ENCODE peak calls at places on chromosomes 1 and 21, in four cellular contexts. One of them, this sample, is unnamed.

GRCh38 chr1:185864889-185865288 is 130.7 kb downstream of the HMCN1 start:
- DNase-seq in AG09309: peak; percentile 71
- DNase-seq in endothelial cell: no peak
- DNase-seq in cardiac muscle cell: peak; percentile 93
- DNase-seq in this sample: no peak

GRCh38 chr1:183898001-183898396 is 93.1 kb downstream of the RGL1 start:
- DNase-seq in AG09309: no peak
- DNase-seq in endothelial cell: no peak
- DNase-seq in cardiac muscle cell: no peak
- DNase-seq in this sample: no peak

GRCh38 chr1:160277330-160277729 is 7.6 kb downstream of the PEX19 start:
- DNase-seq in AG09309: no peak
- DNase-seq in endothelial cell: no peak
- DNase-seq in cardiac muscle cell: no peak
- DNase-seq in this sample: no peak

GRCh38 chr1:197423006-197423405 is 155.0 kb downstream of the CRB1 start:
- DNase-seq in cardiac muscle cell: peak; percentile 22
- DNase-seq in endothelial cell: no peak
- DNase-seq in AG09309: peak; percentile 42
- DNase-seq in this sample: no peak

GRCh38 chr1:192402571-192402970 is 85.8 kb downstream of the RGS21 start:
- DNase-seq in cardiac muscle cell: no peak
- DNase-seq in endothelial cell: no peak
- DNase-seq in AG09309: no peak
- DNase-seq in this sample: no peak

GRCh38 chr1:151443846-151444790 is 15.2 kb downstream of the POGZ start:
- DNase-seq in cardiac muscle cell: peak; percentile 85
- DNase-seq in endothelial cell: peak; percentile 62
- DNase-seq in AG09309: peak; percentile 63
- DNase-seq in this sample: peak; percentile 41

GRCh38 chr1:227886993-227887696 is 60.6 kb downstream of the WNT9A start:
- DNase-seq in endothelial cell: peak; percentile 44
- DNase-seq in AG09309: no peak
- DNase-seq in cardiac muscle cell: peak; percentile 81
- DNase-seq in this sample: peak; percentile 35

GRCh38 chr21:41507521-41508414 is at the start of gene TMPRSS2:
- DNase-seq in endothelial cell: peak; percentile 66
- DNase-seq in cardiac muscle cell: no peak
- DNase-seq in AG09309: no peak
- DNase-seq in this sample: peak; percentile 40

GRCh38 chr1:179586107-179586823 is 5.4 kb upstream of the TDRD5 start:
- DNase-seq in endothelial cell: peak; percentile 72
- DNase-seq in AG09309: no peak
- DNase-seq in cardiac muscle cell: peak; percentile 76
- DNase-seq in this sample: peak; percentile 73

GRCh38 chr1:24705260-24706073 is 39.8 kb upstream of the CLIC4 start:
- DNase-seq in cardiac muscle cell: peak; percentile 98
- DNase-seq in AG09309: no peak
- DNase-seq in endothelial cell: peak; percentile 81
- DNase-seq in this sample: peak; percentile 68

GRCh38 chr1:220999872-221000863 is 120.9 kb downstream of the HLX start:
- DNase-seq in endothelial cell: no peak
- DNase-seq in AG09309: no peak
- DNase-seq in cardiac muscle cell: peak; percentile 40
- DNase-seq in this sample: no peak

DNA sequence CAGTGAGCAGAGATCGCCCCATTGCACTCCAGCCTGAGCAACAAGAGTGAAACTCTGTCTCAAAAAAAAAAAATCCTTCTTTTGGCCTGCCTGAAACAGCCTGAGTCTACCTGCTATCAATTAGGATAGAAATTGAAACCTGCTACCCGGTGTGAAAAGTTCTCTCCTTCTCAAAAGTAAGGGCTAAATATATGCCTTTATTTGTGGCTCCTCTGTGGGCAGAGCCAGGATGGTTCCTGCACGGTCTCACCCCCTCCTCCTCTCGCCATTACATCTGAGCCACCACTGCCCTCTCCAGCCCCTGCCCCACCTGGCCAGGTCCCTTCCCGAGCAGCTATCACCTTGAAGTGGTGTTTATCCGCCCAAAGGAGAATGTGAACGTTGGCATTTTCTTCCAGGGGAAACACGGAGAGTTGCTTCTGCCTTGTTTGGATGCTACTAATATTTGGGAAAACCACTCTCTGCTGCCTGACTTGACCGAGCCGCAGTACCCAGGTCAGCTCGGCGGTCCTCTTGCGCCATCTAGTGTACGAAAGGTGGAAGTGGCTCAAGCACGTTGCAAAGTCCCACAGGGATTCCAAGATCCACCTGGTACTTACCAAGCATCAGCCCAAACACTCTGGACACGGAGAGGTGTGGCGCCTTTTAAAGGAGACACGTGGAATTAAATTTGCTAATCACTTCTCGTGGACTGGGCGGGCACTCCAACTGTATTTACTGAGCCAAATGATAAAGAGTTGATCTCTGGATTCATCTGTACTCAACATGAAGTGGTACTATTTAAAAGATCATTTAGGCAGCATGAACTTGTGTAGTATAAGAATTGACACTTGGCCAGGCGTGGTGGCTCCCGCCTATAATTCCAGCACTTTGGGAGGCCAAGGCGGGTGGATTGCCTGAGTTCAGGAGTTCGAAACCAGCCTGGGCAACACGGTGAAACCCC is 31.9 kb downstream of the SETD4 start:
- DNase-seq in cardiac muscle cell: peak; percentile 85
- DNase-seq in endothelial cell: peak; percentile 75
- DNase-seq in AG09309: no peak
- DNase-seq in this sample: peak; percentile 76
- TF ChIP-seq CTCF in cardiac muscle cell: peak; percentile 95
- TF ChIP-seq CTCF in endothelial cell: peak; percentile 91
- TF ChIP-seq CTCF in AG09309: peak; percentile 94
- TF ChIP-seq CTCF in this sample: peak; percentile 94

DNA sequence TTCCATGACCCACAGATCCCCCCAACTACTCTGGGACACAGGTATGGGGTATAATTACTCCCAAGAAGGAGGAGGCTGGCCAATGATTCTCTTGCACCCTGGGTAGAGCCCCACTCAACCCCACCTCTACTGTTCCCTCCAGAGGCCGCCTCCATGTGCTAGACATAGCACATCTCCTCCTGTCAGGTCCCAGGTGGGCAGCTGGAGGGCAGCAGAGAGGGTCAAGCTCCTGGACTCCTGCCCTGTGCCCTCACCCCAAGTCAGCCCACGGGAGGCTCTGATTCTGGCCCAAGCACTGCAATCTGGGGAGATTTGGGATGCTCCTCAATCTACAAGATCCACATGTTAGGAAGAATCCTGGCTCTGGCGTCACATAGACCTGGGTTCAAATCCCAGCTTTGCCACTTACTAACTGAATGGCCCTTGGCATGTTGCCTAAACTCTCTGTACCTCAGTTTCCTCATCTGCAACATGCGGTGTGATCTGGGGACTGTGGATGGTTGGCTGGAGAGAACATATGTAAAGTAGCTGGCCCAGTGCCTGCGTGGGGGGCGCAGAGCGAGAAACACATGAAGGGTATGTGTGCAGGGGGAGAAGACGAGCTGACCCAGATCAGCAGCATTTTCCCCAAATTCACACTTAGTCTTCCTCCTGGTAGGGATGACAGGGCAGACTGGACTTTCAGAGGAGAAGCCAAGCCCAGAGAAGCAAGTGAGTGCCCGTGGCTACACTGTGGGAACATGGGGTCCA is 23.2 kb downstream of the TNNT2 start:
- DNase-seq in endothelial cell: no peak
- DNase-seq in cardiac muscle cell: no peak
- DNase-seq in AG09309: no peak
- DNase-seq in this sample: peak; percentile 8
- TF ChIP-seq CTCF in endothelial cell: no peak
- TF ChIP-seq CTCF in cardiac muscle cell: no peak
- TF ChIP-seq CTCF in AG09309: no peak
- TF ChIP-seq CTCF in this sample: no peak

DNA sequence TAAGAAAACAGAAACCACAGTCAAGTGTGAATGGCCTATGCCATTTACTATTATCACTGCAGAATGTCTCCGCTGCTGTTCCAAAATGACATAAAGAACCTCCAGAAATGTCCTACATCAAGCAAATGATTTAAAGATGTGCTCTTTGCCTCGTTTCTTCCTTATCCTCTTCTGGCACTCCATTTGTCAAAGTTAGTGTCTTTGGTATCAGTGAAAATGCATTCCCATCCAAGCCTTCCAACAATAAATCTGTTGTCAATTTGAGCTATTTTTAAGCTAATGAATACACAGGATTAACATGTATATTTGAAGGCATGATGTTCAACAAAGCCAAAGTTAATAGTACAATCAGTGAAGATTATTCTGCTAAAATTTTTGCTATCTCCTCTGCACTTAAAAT is 105.6 kb downstream of the LRRC53 start:
- DNase-seq in endothelial cell: no peak
- DNase-seq in cardiac muscle cell: no peak
- DNase-seq in AG09309: no peak
- DNase-seq in this sample: no peak
- TF ChIP-seq CTCF in endothelial cell: no peak
- TF ChIP-seq CTCF in cardiac muscle cell: no peak
- TF ChIP-seq CTCF in AG09309: no peak
- TF ChIP-seq CTCF in this sample: no peak

DNA sequence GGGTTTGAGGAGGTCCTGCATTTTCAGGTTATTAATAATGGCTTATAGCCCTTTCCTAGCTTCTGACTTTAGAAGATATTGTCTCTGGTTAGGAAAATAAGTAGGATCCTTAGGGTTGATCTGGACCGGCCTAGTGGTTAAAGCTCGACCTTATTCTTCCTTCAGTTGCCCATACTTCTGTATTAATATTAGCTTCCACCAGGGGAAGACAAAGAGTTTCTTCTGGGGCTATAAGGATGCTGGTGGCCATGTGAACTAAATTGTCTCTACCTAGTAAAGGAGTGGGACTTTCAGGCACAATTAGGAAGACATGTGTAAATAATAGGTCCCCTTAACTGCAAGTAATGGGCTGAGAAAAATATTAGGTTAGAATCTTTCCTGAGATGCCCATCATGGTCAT is 20.6 kb upstream of the FCGR2A start:
- DNase-seq in cardiac muscle cell: peak; percentile 10
- DNase-seq in endothelial cell: no peak
- DNase-seq in AG09309: no peak
- DNase-seq in this sample: no peak
- TF ChIP-seq CTCF in cardiac muscle cell: peak; percentile 35
- TF ChIP-seq CTCF in endothelial cell: peak; percentile 35
- TF ChIP-seq CTCF in AG09309: peak; percentile 35
- TF ChIP-seq CTCF in this sample: peak; percentile 14

DNA sequence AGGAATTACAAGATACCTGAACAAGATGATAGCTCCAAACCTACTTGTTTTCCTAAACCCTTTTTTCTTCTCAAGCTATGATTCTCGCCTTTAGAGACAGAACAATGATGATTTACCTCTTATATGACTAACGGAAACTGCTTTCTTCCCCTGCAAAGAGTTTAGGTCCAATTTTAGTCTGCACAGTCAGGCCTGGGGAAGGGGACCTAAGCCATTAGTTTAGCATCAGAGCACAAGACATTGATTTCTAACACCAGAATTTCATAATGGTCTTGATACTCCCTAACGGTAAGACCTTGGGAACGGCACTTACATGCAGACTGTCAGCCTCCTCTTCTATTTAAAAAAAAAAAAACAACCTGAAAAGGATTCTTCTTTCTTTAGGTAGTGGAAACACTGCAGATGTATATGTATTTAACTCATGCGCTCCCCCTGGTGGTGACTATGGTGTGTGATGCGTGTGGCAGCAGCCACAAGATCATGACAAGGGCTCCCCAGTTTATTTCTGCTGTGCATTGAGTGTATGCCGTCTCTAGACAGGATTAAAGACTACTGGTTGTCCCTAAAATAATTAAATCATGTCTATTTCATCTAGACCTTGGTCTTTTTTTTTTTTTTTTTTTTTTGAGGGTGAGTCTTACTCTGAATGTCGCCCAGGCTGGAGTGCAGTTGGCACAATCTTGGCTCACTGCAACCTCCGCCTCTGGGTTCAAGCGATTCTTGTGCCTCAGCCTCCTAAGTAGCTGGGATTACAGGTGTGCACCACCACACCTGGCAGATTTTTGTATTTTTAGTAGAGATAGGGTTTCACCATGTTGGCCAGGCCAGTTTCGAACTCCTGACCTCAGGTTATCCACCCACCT is 37.3 kb upstream of the TMEM222 start:
- DNase-seq in cardiac muscle cell: peak; percentile 86
- DNase-seq in AG09309: no peak
- DNase-seq in endothelial cell: peak; percentile 85
- DNase-seq in this sample: peak; percentile 90
- TF ChIP-seq CTCF in cardiac muscle cell: peak; percentile 69
- TF ChIP-seq CTCF in AG09309: peak; percentile 74
- TF ChIP-seq CTCF in endothelial cell: peak; percentile 89
- TF ChIP-seq CTCF in this sample: peak; percentile 88

DNA sequence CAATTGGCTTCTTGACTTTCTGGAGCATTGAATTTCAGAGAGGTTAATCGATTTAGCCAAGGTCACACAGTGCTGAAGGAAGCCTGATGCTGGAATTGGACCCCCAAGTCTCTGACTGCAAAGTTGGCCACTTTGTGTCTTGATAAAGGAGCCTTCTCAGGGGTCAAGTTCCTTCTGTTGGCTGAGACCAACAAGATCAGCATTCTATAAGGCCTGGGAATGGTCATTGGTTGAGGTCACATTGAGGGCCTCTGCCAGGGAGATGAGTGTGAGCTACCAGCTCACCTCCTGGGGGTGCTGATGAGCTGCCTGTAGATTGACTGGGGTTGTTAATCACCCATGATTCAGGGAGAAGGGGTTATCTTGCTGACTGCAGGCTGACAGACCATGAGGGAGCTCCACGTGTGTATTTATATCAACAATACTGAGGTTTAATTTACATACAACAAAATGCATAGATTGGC is 54.5 kb downstream of the RPS6KA1 start:
- DNase-seq in cardiac muscle cell: no peak
- DNase-seq in endothelial cell: no peak
- DNase-seq in AG09309: no peak
- DNase-seq in this sample: no peak
- TF ChIP-seq CTCF in cardiac muscle cell: no peak
- TF ChIP-seq CTCF in endothelial cell: no peak
- TF ChIP-seq CTCF in AG09309: peak; percentile 17
- TF ChIP-seq CTCF in this sample: no peak

GRCh38 chr21:42542196-42542595 is 28.5 kb downstream of the SLC37A1 start:
- DNase-seq in cardiac muscle cell: no peak
- DNase-seq in AG09309: no peak
- DNase-seq in endothelial cell: no peak
- DNase-seq in this sample: peak; percentile 9

GRCh38 chr21:42541174-42541573 is 27.5 kb downstream of the SLC37A1 start:
- DNase-seq in cardiac muscle cell: no peak
- DNase-seq in AG09309: no peak
- DNase-seq in endothelial cell: no peak
- DNase-seq in this sample: no peak

GRCh38 chr21:42541618-42542017 is 28.0 kb downstream of the SLC37A1 start:
- DNase-seq in AG09309: no peak
- DNase-seq in cardiac muscle cell: no peak
- DNase-seq in endothelial cell: no peak
- DNase-seq in this sample: no peak

GRCh38 chr21:42543106-42543847 is 29.6 kb downstream of the SLC37A1 start:
- DNase-seq in endothelial cell: no peak
- DNase-seq in AG09309: no peak
- DNase-seq in cardiac muscle cell: no peak
- DNase-seq in this sample: peak; percentile 3

GRCh38 chr21:42542596-42542995 is 28.9 kb downstream of the SLC37A1 start:
- DNase-seq in AG09309: no peak
- DNase-seq in endothelial cell: no peak
- DNase-seq in cardiac muscle cell: no peak
- DNase-seq in this sample: peak; percentile 21
- TF ChIP-seq CTCF in AG09309: no peak
- TF ChIP-seq CTCF in endothelial cell: no peak
- TF ChIP-seq CTCF in cardiac muscle cell: no peak
- TF ChIP-seq CTCF in this sample: no peak